ENCODE peak calls at places on chromosomes 3 and 15, in eight cellular contexts. M, Q, Z, C, B, X, W and G are unnamed samples.

GRCh38 chr3:96347289-96347688 is 467.1 kb upstream of the EPHA6 start:
- DNase-seq in Z (no peak), X (peak), Q (no peak), M (no peak), W (no peak), B (no peak), C (no peak), G (no peak)

GRCh38 chr15:77857419-77857818 is 220.1 kb downstream of the TBC1D2B start:
- DNase-seq in Q (no peak), W (no peak), M (no peak), B (no peak), C (no peak), X (no peak), Z (no peak), G (no peak)

GRCh38 chr15:76184640-76185020 is 124.8 kb downstream of the TMEM266 start:
- DNase-seq in Z (no peak), C (peak), Q (no peak), M (no peak), W (no peak), X (no peak), B (no peak), G (no peak)

GRCh38 chr3:121436641-121437040 is 109.1 kb downstream of the POLQ start:
- DNase-seq in Z (no peak), Q (no peak), W (peak), M (no peak), X (no peak), C (no peak), B (no peak), G (no peak)

GRCh38 chr3:57152150-57152549 is 13.0 kb downstream of the IL17RD start:
- DNase-seq in X (no peak), C (no peak), M (no peak), W (no peak), Q (no peak), Z (no peak), B (peak), G (no peak)

GRCh38 chr3:182121424-182121823 is 409.7 kb downstream of the SOX2 start:
- DNase-seq in W (no peak), X (no peak), M (no peak), Z (no peak), C (no peak), B (no peak), Q (no peak), G (no peak)

GRCh38 chr15:95024388-95024787 is 793.0 kb downstream of the MCTP2 start:
- DNase-seq in Q (no peak), W (peak), X (no peak), B (no peak), C (no peak), M (no peak), Z (no peak), G (peak)

GRCh38 chr15:25670025-25670554 is 193.0 kb downstream of the ATP10A start:
- DNase-seq in C (no peak), W (peak), Z (peak), M (peak), X (peak), Q (no peak), B (peak), G (peak)

GRCh38 chr3:67389176-67389575 is 265.2 kb downstream of the SUCLG2 start:
- DNase-seq in Q (no peak), B (no peak), M (no peak), C (no peak), W (peak), Z (no peak), X (no peak), G (no peak)

GRCh38 chr3:170780471-170780870 is 89.5 kb downstream of the RPL22L1 start:
- DNase-seq in W (no peak), Q (no peak), X (no peak), B (no peak), C (no peak), Z (no peak), M (no peak), G (no peak)

GRCh38 chr3:113516115-113516505 is 1.2 kb upstream of the SPICE1 start:
- DNase-seq in Q (no peak), W (no peak), X (no peak), Z (no peak), B (no peak), C (no peak), M (no peak), G (peak)

GRCh38 chr15:39194431-39194830 is 386.4 kb upstream of the THBS1 start:
- DNase-seq in W (peak), Z (no peak), B (no peak), Q (no peak), M (no peak), X (no peak), C (no peak), G (no peak)